ENCODE peak calls at places on chromosomes 1 and 21, in seven cellular contexts. One of them, this sample, is unnamed.

GRCh38 chr1:228837817-228838716 is 102.8 kb downstream of the RHOU start:
- DNase-seq in kidney tubule cell: peak; percentile 93
- DNase-seq in hepatic stellate cell: no peak
- DNase-seq in stromal cell of bone marrow: peak; percentile 16
- DNase-seq in GM04504: peak; percentile 42
- DNase-seq in GM10248: peak; percentile 43
- DNase-seq in epithelial cell of esophagus: peak; percentile 63
- DNase-seq in this sample: peak; percentile 24

GRCh38 chr1:51671527-51672325 is 54.8 kb downstream of the OSBPL9 start:
- DNase-seq in GM04504: no peak
- DNase-seq in kidney tubule cell: no peak
- DNase-seq in hepatic stellate cell: peak; percentile 44
- DNase-seq in GM10248: no peak
- DNase-seq in stromal cell of bone marrow: no peak
- DNase-seq in epithelial cell of esophagus: no peak
- DNase-seq in this sample: no peak

GRCh38 chr1:115545096-115545720 is 96.6 kb upstream of the VANGL1 start:
- DNase-seq in hepatic stellate cell: no peak
- DNase-seq in GM04504: no peak
- DNase-seq in kidney tubule cell: peak; percentile 39
- DNase-seq in epithelial cell of esophagus: no peak
- DNase-seq in GM10248: no peak
- DNase-seq in stromal cell of bone marrow: no peak
- DNase-seq in this sample: no peak

GRCh38 chr21:46077674-46078101 is 20.2 kb upstream of the COL6A2 start:
- DNase-seq in hepatic stellate cell: no peak
- DNase-seq in epithelial cell of esophagus: no peak
- DNase-seq in kidney tubule cell: no peak
- DNase-seq in GM10248: no peak
- DNase-seq in stromal cell of bone marrow: no peak
- DNase-seq in GM04504: no peak
- DNase-seq in this sample: no peak

GRCh38 chr1:178629549-178630154 is 95.4 kb upstream of the RALGPS2 start:
- DNase-seq in GM04504: no peak
- DNase-seq in hepatic stellate cell: no peak
- DNase-seq in kidney tubule cell: no peak
- DNase-seq in GM10248: no peak
- DNase-seq in epithelial cell of esophagus: no peak
- DNase-seq in stromal cell of bone marrow: no peak
- DNase-seq in this sample: no peak

GRCh38 chr1:219826290-219826689 is 102.1 kb downstream of the SLC30A10 start:
- DNase-seq in GM10248: no peak
- DNase-seq in kidney tubule cell: no peak
- DNase-seq in GM04504: no peak
- DNase-seq in hepatic stellate cell: no peak
- DNase-seq in stromal cell of bone marrow: no peak
- DNase-seq in epithelial cell of esophagus: no peak
- DNase-seq in this sample: no peak

GRCh38 chr1:14113841-14114567 is 414.0 kb downstream of the PRDM2 start:
- DNase-seq in GM04504: peak; percentile 23
- DNase-seq in stromal cell of bone marrow: no peak
- DNase-seq in hepatic stellate cell: no peak
- DNase-seq in kidney tubule cell: peak; percentile 66
- DNase-seq in epithelial cell of esophagus: peak; percentile 78
- DNase-seq in GM10248: peak; percentile 34
- DNase-seq in this sample: peak; percentile 24

GRCh38 chr1:229094476-229095311 is 176.2 kb upstream of the RAB4A start:
- DNase-seq in GM04504: peak; percentile 14
- DNase-seq in hepatic stellate cell: no peak
- DNase-seq in stromal cell of bone marrow: no peak
- DNase-seq in GM10248: no peak
- DNase-seq in epithelial cell of esophagus: no peak
- DNase-seq in kidney tubule cell: no peak
- DNase-seq in this sample: no peak

GRCh38 chr1:84722794-84723193 is 32.5 kb upstream of the SSX2IP start:
- DNase-seq in GM04504: peak; percentile 64
- DNase-seq in stromal cell of bone marrow: peak; percentile 85
- DNase-seq in GM10248: no peak
- DNase-seq in kidney tubule cell: no peak
- DNase-seq in epithelial cell of esophagus: no peak
- DNase-seq in hepatic stellate cell: no peak
- DNase-seq in this sample: peak; percentile 40

GRCh38 chr1:109901508-109902145 is 9.0 kb upstream of the CSF1 start:
- DNase-seq in GM10248: no peak
- DNase-seq in epithelial cell of esophagus: peak; percentile 69
- DNase-seq in stromal cell of bone marrow: no peak
- DNase-seq in hepatic stellate cell: no peak
- DNase-seq in GM04504: no peak
- DNase-seq in kidney tubule cell: peak; percentile 92
- DNase-seq in this sample: no peak

GRCh38 chr1:100496896-100497295 is 41.0 kb upstream of the GPR88 start:
- DNase-seq in stromal cell of bone marrow: no peak
- DNase-seq in GM10248: no peak
- DNase-seq in GM04504: no peak
- DNase-seq in epithelial cell of esophagus: no peak
- DNase-seq in kidney tubule cell: no peak
- DNase-seq in hepatic stellate cell: no peak
- DNase-seq in this sample: no peak

GRCh38 chr1:25431495-25432363 is 1.0 kb downstream of the MACO1 start:
- DNase-seq in hepatic stellate cell: no peak
- DNase-seq in GM10248: no peak
- DNase-seq in GM04504: no peak
- DNase-seq in epithelial cell of esophagus: no peak
- DNase-seq in kidney tubule cell: no peak
- DNase-seq in stromal cell of bone marrow: no peak
- DNase-seq in this sample: no peak

GRCh38 chr1:107724648-107725047 is 240.3 kb downstream of the VAV3 start:
- DNase-seq in kidney tubule cell: no peak
- DNase-seq in GM10248: no peak
- DNase-seq in GM04504: no peak
- DNase-seq in stromal cell of bone marrow: no peak
- DNase-seq in hepatic stellate cell: no peak
- DNase-seq in epithelial cell of esophagus: peak; percentile 4
- DNase-seq in this sample: peak; percentile 43

GRCh38 chr1:62280150-62280549 is 39.1 kb downstream of the KANK4 start:
- DNase-seq in hepatic stellate cell: no peak
- DNase-seq in kidney tubule cell: no peak
- DNase-seq in GM04504: no peak
- DNase-seq in stromal cell of bone marrow: no peak
- DNase-seq in GM10248: no peak
- DNase-seq in epithelial cell of esophagus: no peak
- DNase-seq in this sample: no peak

GRCh38 chr1:167121375-167122120 is 27.7 kb downstream of the STYXL2 start:
- DNase-seq in GM10248: no peak
- DNase-seq in GM04504: no peak
- DNase-seq in kidney tubule cell: peak; percentile 80
- DNase-seq in stromal cell of bone marrow: no peak
- DNase-seq in epithelial cell of esophagus: peak; percentile 61
- DNase-seq in hepatic stellate cell: peak; percentile 13
- DNase-seq in this sample: no peak

GRCh38 chr1:101260531-101260930 is 23.7 kb downstream of the S1PR1 start:
- DNase-seq in epithelial cell of esophagus: peak; percentile 32
- DNase-seq in GM10248: no peak
- DNase-seq in hepatic stellate cell: no peak
- DNase-seq in kidney tubule cell: peak; percentile 24
- DNase-seq in GM04504: no peak
- DNase-seq in stromal cell of bone marrow: no peak
- DNase-seq in this sample: no peak

This sample was measured in AG09309.